ENCODE peak calls at places on chromosomes 4 and X, in six cellular contexts. W is AG10803, U is breast epithelium, N is astrocyte of the cerebellum, E is astrocyte of the spinal cord, X is esophagus muscularis mucosa. H is an unnamed sample.

GRCh38 chr4:18689308-18689915 is 667.9 kb upstream of the LCORL start:
- DNase-seq in W (peak), U (peak), N (peak), E (peak), X (no peak), H (peak)

GRCh38 chr4:64538219-64538618 is 129.0 kb upstream of the TECRL start:
- DNase-seq in W (no peak), U (no peak), N (no peak), E (no peak), X (no peak), H (no peak)

GRCh38 chr4:71270901-71271300 is 67.9 kb upstream of the SLC4A4 start:
- DNase-seq in W (no peak), U (no peak), N (no peak), E (peak), X (no peak), H (no peak)

GRCh38 chr4:142282870-142283431 is 563.1 kb downstream of the INPP4B start:
- DNase-seq in W (no peak), U (no peak), N (no peak), E (peak), X (no peak), H (no peak)

GRCh38 chr4:183721207-183722081 is 62.4 kb downstream of the TRAPPC11 start:
- DNase-seq in W (peak), U (no peak), N (no peak), E (peak), X (peak), H (peak)

GRCh38 chr4:39715788-39716187 is 17.9 kb downstream of the UBE2K start:
- DNase-seq in W (no peak), U (no peak), N (no peak), E (no peak), X (no peak), H (no peak)

GRCh38 chrX:16774746-16775145 is 11.5 kb upstream of the TXLNG start:
- DNase-seq in W (no peak), U (no peak), N (no peak), E (no peak), X (no peak), H (no peak)

GRCh38 chrX:136909119-136909705 is 28.7 kb upstream of the RBMX start:
- DNase-seq in W (peak), U (peak), N (no peak), E (peak), X (peak), H (peak)

GRCh38 chrX:28787206-28787605 is 200.0 kb downstream of the IL1RAPL1 start:
- DNase-seq in W (no peak), U (no peak), N (peak), E (peak), X (no peak), H (peak)

GRCh38 chr4:76738081-76738931 is 159.6 kb downstream of the SOWAHB start:
- DNase-seq in W (peak), U (no peak), N (peak), E (peak), X (no peak), H (no peak)

GRCh38 chrX:118508690-118509089 is 13.1 kb downstream of the DOCK11 start:
- DNase-seq in W (no peak), U (no peak), N (no peak), E (no peak), X (no peak), H (no peak)

GRCh38 chr4:81173213-81173612 is 41.8 kb downstream of the PRKG2 start:
- DNase-seq in W (no peak), U (no peak), N (no peak), E (peak), X (no peak), H (no peak)

GRCh38 chr4:1910643-1911042 is 39.5 kb downstream of the NSD2 start:
- DNase-seq in W (peak), U (no peak), N (peak), E (peak), X (no peak), H (peak)

GRCh38 chr4:2925496-2925895 is 37.7 kb downstream of the NOP14 start:
- DNase-seq in W (no peak), U (peak), N (no peak), E (no peak), X (no peak), H (no peak)

GRCh38 chr4:55754754-55755350 is 64.7 kb upstream of the EXOC1L start:
- DNase-seq in W (peak), U (no peak), N (no peak), E (peak), X (no peak), H (no peak)

GRCh38 chrX:13469963-13470679 is 99.3 kb upstream of the EGFL6 start:
- DNase-seq in W (peak), U (no peak), N (no peak), E (no peak), X (no peak), H (peak)

GRCh38 chr4:6180841-6181631 is 19.3 kb downstream of the JAKMIP1 start:
- DNase-seq in W (no peak), U (no peak), N (no peak), E (no peak), X (no peak), H (no peak)

GRCh38 chr4:156146581-156146980 is 192.9 kb upstream of the CTSO start:
- DNase-seq in W (no peak), U (no peak), N (peak), E (peak), X (no peak), H (no peak)

GRCh38 chr4:9953089-9953488 is 68.2 kb downstream of the SLC2A9 start:
- DNase-seq in W (no peak), U (no peak), N (no peak), E (no peak), X (peak), H (no peak)
- TF ChIP-seq CTCF in W (no peak), U (no peak), N (no peak), E (no peak), X (no peak), H (no peak)

GRCh38 chr4:171650543-171650942 is 162.7 kb upstream of the GALNTL6 start:
- DNase-seq in W (no peak), U (no peak), N (no peak), E (no peak), X (no peak), H (no peak)
- TF ChIP-seq CTCF in W (no peak), U (no peak), N (no peak), E (no peak), X (no peak), H (peak)

GRCh38 chr4:155026715-155027114 is 181.7 kb upstream of the NPY2R start:
- DNase-seq in W (no peak), U (no peak), N (no peak), E (no peak), X (no peak), H (no peak)

DNA sequence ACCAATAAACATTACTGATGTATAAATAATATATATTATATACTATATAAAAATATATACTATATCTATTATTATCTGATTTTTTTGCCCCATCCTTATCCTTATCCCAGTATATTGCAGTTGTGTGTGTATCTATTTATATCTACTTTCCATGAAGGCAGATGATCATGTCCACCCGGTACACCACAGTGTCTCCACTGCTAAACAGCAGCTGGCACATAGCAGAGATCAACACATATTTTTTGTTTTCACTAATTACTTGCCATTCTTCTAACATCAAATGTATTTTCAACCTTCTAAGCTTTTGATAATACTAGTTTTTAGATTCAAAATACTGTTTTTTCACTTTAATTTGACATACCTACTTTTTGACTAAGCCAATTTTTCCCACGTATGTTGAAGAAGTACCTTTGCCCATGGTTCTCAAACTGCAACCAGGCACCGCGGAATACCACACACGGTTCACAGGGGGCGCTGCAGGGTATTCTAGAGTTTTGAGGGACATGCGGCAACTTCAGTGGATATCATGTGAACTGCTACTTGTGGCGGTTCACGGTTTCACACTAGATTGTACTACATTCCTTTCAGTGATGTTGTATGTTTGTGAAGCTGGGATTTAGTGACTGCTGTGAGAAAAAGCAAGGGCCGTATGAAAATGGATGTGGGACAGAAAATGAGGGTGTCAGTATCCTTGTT is 182.5 kb upstream of the NPY2R start:
- DNase-seq in W (no peak), U (no peak), N (no peak), E (peak), X (no peak), H (peak)
- TF ChIP-seq CTCF in W (peak), U (no peak), N (peak), E (peak), X (no peak), H (peak)

DNA sequence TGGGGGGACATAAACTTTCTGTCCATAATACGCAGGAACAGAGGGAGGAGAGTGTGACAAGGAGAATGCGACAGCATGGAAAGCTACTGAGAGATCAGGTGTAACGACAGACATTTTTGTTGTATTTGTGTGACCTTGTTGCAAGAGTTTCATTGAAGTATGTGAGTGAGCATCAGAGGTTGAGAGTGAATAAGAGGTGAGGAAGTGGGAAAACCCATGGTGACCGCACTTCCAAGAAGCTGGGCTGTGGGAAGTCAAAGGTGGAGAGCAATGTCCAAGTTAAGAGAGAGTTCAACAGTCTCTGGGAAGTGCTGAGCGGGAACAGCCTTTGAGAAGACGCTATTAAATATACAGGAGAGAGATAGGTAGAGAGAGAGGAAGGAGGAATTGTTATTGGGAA is 76.4 kb upstream of the PGRMC2 start:
- DNase-seq in W (no peak), U (no peak), N (no peak), E (no peak), X (no peak), H (no peak)
- TF ChIP-seq CTCF in W (no peak), U (no peak), N (no peak), E (no peak), X (no peak), H (no peak)

H was measured in brain microvascular endothelial cell.